ENCODE peak calls at places on chromosomes 16 and 17, in four cellular contexts. F is gastrocnemius medialis, E is fibroblast of lung, Z is endothelial cell of umbilical vein. R is an unnamed sample.

GRCh38 chr17:57995076-57995956 is 7.3 kb upstream of the VEZF1 start:
- DNase-seq in F (peak), E (peak), Z (peak), R (peak)

GRCh38 chr16:85395207-85395912 is 217.8 kb upstream of the GSE1 start:
- DNase-seq in F (no peak), E (peak), Z (peak), R (peak)

GRCh38 chr17:19759934-19760530 is 11.9 kb upstream of the ALDH3A1 start:
- DNase-seq in F (no peak), E (no peak), Z (no peak), R (no peak)

GRCh38 chr17:17201907-17202306 is 4.2 kb downstream of the PLD6 start:
- DNase-seq in F (no peak), E (peak), Z (no peak), R (no peak)

GRCh38 chr16:56301391-56301850 is 110.1 kb downstream of the GNAO1 start:
- DNase-seq in F (no peak), E (peak), Z (no peak), R (no peak)

GRCh38 chr17:17633310-17633709 is 41.8 kb upstream of the PEMT start:
- DNase-seq in F (no peak), E (no peak), Z (no peak), R (no peak)

GRCh38 chr16:56608876-56609462 is 585 bp downstream of the MT2A start:
- DNase-seq in F (no peak), E (no peak), Z (no peak), R (no peak)

GRCh38 chr17:40038882-40039513 is 15.2 kb downstream of the MED24 start:
- DNase-seq in F (peak), E (peak), Z (peak), R (no peak)

GRCh38 chr16:68117884-68118283 is 32.7 kb downstream of the NFATC3 start:
- DNase-seq in F (no peak), E (no peak), Z (no peak), R (no peak)

GRCh38 chr17:49576121-49576905 is 642 bp downstream of the NXPH3 start:
- DNase-seq in F (no peak), E (peak), Z (peak), R (no peak)

DNA sequence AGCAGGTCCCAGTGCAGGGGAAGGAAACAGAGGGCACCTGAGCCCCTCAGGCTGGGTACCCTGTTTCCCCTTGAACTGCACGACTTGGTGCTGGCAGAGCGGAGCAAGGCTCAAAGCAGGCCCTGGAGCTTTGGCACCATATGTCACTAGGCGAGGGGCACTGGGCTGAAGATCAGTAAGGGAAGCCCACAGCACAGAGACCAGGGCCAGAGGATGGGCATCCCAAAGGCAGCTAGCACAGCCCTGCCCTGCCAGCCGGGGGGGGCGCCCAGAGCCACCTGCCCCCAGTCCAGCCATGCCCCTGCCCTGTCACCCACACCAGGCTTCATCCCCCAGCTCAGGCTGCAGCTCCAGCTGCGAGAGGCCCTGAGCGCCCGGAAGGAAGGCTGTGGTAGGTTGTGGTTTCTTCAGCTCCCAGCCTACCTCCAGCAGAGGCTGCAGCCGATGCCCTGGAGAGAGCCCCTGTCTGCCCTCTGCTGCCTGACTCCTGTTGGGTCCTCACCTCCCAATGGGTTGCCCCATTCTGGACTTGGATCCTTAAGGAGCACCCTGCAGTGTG is 10.9 kb downstream of the NHERF1 start:
- DNase-seq in F (no peak), E (no peak), Z (no peak), R (no peak)
- H3K27ac ChIP-seq in F (no peak), E (no peak), Z (no peak), R (peak)

GRCh38 chr16:29975811-29976511 is 2.3 kb downstream of the TAOK2 start:
- DNase-seq in F (no peak), E (no peak), Z (peak), R (no peak)
- H3K27ac ChIP-seq in F (peak), E (no peak), Z (peak), R (no peak)

GRCh38 chr17:56786989-56787482 is 46.7 kb downstream of the C17orf67 start:
- DNase-seq in F (peak), E (peak), Z (peak), R (peak)
- H3K27ac ChIP-seq in F (peak), E (peak), Z (peak), R (peak)

GRCh38 chr16:69501956-69502457 is 63.8 kb upstream of the NFAT5 start:
- DNase-seq in F (no peak), E (no peak), Z (no peak), R (no peak)
- H3K27ac ChIP-seq in F (peak), E (no peak), Z (no peak), R (no peak)

GRCh38 chr16:3007059-3007956 is 5.4 kb upstream of the CLDN9 start:
- DNase-seq in F (no peak), E (no peak), Z (no peak), R (no peak)

GRCh38 chr16:3004781-3005284 is 7.9 kb upstream of the CLDN9 start:
- DNase-seq in F (no peak), E (no peak), Z (no peak), R (no peak)

GRCh38 chr16:3003582-3004270 is 9.0 kb upstream of the CLDN9 start:
- DNase-seq in F (peak), E (peak), Z (peak), R (peak)

GRCh38 chr16:3001316-3001715 is 11.4 kb upstream of the CLDN9 start:
- DNase-seq in F (no peak), E (no peak), Z (no peak), R (no peak)

DNA sequence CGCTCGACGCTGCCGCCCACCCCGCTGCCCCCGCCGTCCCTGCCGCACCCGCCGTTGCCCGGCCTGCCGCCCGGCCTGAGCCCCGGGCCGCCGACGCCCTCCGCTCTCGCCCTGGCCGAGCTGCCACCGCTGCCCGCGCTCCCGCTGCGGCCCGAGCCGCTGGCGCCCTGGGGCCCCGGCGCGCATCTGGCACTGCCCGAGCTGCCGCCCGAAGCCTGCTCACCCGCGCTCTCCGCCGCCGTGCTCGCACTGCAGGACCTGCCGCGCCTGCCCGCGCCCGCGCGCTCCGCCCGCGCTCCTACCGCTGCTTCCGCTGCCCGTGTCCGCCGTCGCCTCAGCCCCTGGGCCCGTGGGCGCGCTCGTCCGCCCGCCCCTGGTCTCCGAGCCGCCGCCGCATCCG is 8.4 kb upstream of the CLDN9 start:
- DNase-seq in F (no peak), E (no peak), Z (no peak), R (no peak)
- H3K27ac ChIP-seq in F (peak), E (no peak), Z (no peak), R (no peak)

GRCh38 chr16:23072769-23073549 is 76.3 kb downstream of the USP31 start:
- DNase-seq in F (no peak), E (no peak), Z (no peak), R (peak)
- H3K27ac ChIP-seq in F (peak), E (no peak), Z (no peak), R (peak)